ENCODE peak calls at places on chromosome 18, in six cellular contexts. A is heart left ventricle; R is CD8-positive, alpha-beta T cell; W is uterus; H is cardiac muscle cell; T is left lung. G is an unnamed sample.
A peak's percentile ranks its signal among the peaks of the same experiment; 100 is the strongest.

GRCh38 chr18:44589709-44590108 is 91.0 kb upstream of the SETBP1 start:
- DNase-seq in T (no peak), A (no peak), W (no peak), H (no peak), R (no peak), G (no peak)

GRCh38 chr18:48942554-48943261 is 8.1 kb downstream of the SMAD7 start:
- DNase-seq in A (no peak), W (no peak), R (no peak), T (no peak), H (peak; percentile 62), G (no peak)

GRCh38 chr18:76275913-76276312 is 219.1 kb downstream of the ZNF516 start:
- DNase-seq in T (no peak), A (no peak), H (no peak), W (no peak), R (no peak), G (no peak)

GRCh38 chr18:78309307-78309706 is 670.3 kb upstream of the SALL3 start:
- DNase-seq in H (no peak), A (no peak), T (no peak), R (no peak), W (no peak), G (no peak)

GRCh38 chr18:23265691-23266399 is 130.6 kb downstream of the CABLES1 start:
- DNase-seq in H (no peak), R (no peak), A (no peak), T (no peak), W (no peak), G (peak; percentile 23)

GRCh38 chr18:46953195-46953594 is 35.8 kb downstream of the KATNAL2 start:
- DNase-seq in W (no peak), T (no peak), H (no peak), R (no peak), A (no peak), G (no peak)

GRCh38 chr18:57970356-57971095 is 73.5 kb upstream of the NEDD4L start:
- DNase-seq in H (no peak), T (no peak), R (no peak), W (no peak), A (no peak), G (no peak)

GRCh38 chr18:31050635-31051034 is 8.1 kb upstream of the DSC3 start:
- DNase-seq in A (no peak), H (no peak), T (no peak), W (no peak), R (no peak), G (no peak)

GRCh38 chr18:61127714-61128485 is 205.3 kb upstream of the CDH20 start:
- DNase-seq in A (no peak), T (no peak), W (no peak), R (no peak), H (no peak), G (no peak)

GRCh38 chr18:51227660-51228059 is 30.2 kb upstream of the MEX3C start:
- DNase-seq in R (no peak), W (no peak), A (no peak), H (no peak), T (no peak), G (no peak)

GRCh38 chr18:48828713-48829442 is 121.9 kb downstream of the SMAD7 start:
- DNase-seq in T (peak; percentile 30), H (peak; percentile 60), R (no peak), A (no peak), W (peak; percentile 36), G (no peak)

GRCh38 chr18:3360211-3360610 is 89.8 kb upstream of the TGIF1 start:
- DNase-seq in R (no peak), W (no peak), H (no peak), A (no peak), T (no peak), G (no peak)

GRCh38 chr18:44689736-44690135 is 9.0 kb downstream of the SETBP1 start:
- DNase-seq in A (no peak), H (no peak), W (no peak), T (no peak), R (no peak), G (no peak)

GRCh38 chr18:4157339-4157738 is 297.8 kb downstream of the DLGAP1 start:
- DNase-seq in H (no peak), W (no peak), A (no peak), R (no peak), T (no peak), G (no peak)

GRCh38 chr18:49082714-49083688 is 132.2 kb upstream of the SMAD7 start:
- DNase-seq in T (no peak), W (no peak), R (no peak), A (no peak), H (no peak), G (no peak)

GRCh38 chr18:50602466-50602865 is 42.6 kb downstream of the MAPK4 start:
- DNase-seq in H (no peak), R (no peak), T (no peak), A (no peak), W (no peak), G (no peak)

GRCh38 chr18:58584219-58585127 is 44.4 kb downstream of the ALPK2 start:
- DNase-seq in H (peak; percentile 24), T (no peak), A (no peak), R (no peak), W (no peak), G (no peak)

GRCh38 chr18:36348331-36348730 is 50.8 kb downstream of the FHOD3 start:
- DNase-seq in H (no peak), W (no peak), A (no peak), R (no peak), T (no peak), G (no peak)

GRCh38 chr18:4318311-4318710 is 136.8 kb downstream of the DLGAP1 start:
- DNase-seq in R (no peak), H (no peak), A (no peak), W (no peak), T (no peak), G (no peak)

GRCh38 chr18:56019908-56020307 is 431.9 kb upstream of the TCF4 start:
- DNase-seq in H (no peak), W (no peak), A (no peak), T (no peak), R (no peak), G (no peak)

GRCh38 chr18:55779461-55779710 is 191.4 kb upstream of the TCF4 start:
- DNase-seq in A (no peak), R (no peak), W (no peak), T (no peak), H (no peak), G (peak; percentile 34)

GRCh38 chr18:52531836-52532235 is 191.8 kb downstream of the DCC start:
- DNase-seq in R (no peak), T (no peak), W (no peak), H (no peak), A (no peak), G (no peak)

GRCh38 chr18:48742304-48742703 is 203.5 kb downstream of the CTIF start:
- DNase-seq in H (no peak), R (no peak), A (no peak), T (no peak), W (no peak), G (no peak)

GRCh38 chr18:58868440-58868839 is 3.8 kb downstream of the ZNF532 start:
- DNase-seq in H (no peak), W (no peak), A (no peak), R (no peak), T (no peak), G (no peak)

GRCh38 chr18:72672364-72673151 is 128.4 kb upstream of the CBLN2 start:
- DNase-seq in T (no peak), A (no peak), R (no peak), H (peak; percentile 57), W (no peak), G (no peak)

GRCh38 chr18:68394705-68395104 is 320.2 kb downstream of the TMX3 start:
- DNase-seq in W (no peak), H (no peak), A (no peak), T (no peak), R (no peak), G (no peak)

GRCh38 chr18:55780591-55781071 is 192.6 kb upstream of the TCF4 start:
- DNase-seq in R (no peak), W (no peak), T (no peak), A (no peak), H (no peak), G (no peak)

GRCh38 chr18:33577688-33578370 is at the start of gene ASXL3:
- DNase-seq in A (peak; percentile 73), R (no peak), T (peak; percentile 34), H (peak; percentile 82), W (peak; percentile 26), G (peak; percentile 39)
- H3K27ac ChIP-seq in A (peak within 1 kb of the TSS; percentile 91), R (no peak within 1 kb of the TSS), T (peak within 1 kb of the TSS; percentile 90), H (peak within 1 kb of the TSS; percentile 92), W (peak within 1 kb of the TSS; percentile 89), G (peak within 1 kb of the TSS; percentile 95)

GRCh38 chr18:12394428-12394827 is 13.3 kb upstream of the PRELID3A start:
- DNase-seq in T (no peak), R (no peak), A (no peak), H (peak; percentile 19), W (no peak), G (no peak)
- TF ChIP-seq CTCF in T (peak; percentile 17), R (no peak), A (peak; percentile 20), H (peak; percentile 55), W (no peak), G (peak; percentile 38)

DNA sequence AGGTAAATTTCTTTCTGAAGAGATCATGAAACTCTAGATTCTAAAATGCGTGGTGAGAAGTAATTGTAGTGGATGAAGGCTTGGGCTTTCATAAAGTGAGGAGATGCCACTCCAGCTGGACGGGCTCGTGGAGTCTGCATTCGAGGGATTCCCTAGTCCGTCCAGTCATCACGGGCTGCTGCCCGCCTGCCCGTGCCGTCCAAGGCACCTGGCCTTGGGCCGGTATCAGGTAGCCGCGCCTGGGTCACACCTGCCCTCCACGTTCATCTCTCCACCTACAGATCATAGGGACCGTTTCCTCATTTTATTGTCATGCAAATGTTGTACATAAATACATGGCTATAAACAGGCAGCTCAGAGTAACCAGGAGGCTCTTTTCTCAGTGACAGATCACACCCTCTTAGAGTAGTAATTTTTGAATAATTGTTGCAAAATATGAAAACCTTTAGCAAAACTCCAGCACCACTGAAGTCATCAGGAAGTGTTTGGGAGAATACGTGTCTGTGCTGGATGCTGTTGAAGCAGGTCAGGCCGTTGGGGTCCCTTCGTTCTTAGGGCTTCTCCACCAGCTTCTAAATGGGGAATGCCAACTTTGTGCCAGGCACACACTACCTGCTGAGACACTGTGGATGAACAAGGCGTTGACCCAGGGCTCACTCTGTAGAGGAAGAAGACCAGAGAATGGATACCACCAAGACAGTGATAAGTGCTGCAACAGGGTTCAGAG is 112.6 kb downstream of the FAM210A start:
- DNase-seq in H (no peak), W (no peak), A (no peak), T (no peak), R (no peak), G (no peak)
- H3K4me3 ChIP-seq in H (no peak overlapping the region), W (no peak overlapping the region), A (no peak overlapping the region), T (no peak overlapping the region), R (no peak overlapping the region), G (no peak overlapping the region)

DNA sequence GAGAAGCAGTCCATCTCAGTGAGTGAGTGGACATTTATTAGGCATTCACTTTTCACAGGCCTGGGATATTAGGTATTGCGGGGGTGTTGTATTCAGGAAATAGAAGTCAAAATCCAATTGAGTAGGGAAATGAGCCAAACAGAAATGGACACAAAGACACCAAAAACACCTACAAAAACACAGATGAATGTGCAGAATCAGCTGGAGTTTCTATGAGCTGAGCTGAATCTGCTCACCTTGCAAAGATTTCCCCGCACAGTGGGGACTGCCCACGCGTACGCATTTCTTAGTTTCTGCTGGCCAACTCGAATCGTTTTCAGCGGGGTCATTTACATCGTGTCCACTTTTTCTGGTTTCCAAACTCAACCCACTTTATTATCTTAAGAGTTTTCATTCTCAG is 160.0 kb downstream of the BCL2 start:
- DNase-seq in W (no peak), H (no peak), A (no peak), R (no peak), T (no peak), G (no peak)
- H3K27ac ChIP-seq in W (peak overlapping the region; percentile 93), H (no peak overlapping the region), A (no peak overlapping the region), R (peak overlapping the region; percentile 81), T (no peak overlapping the region), G (no peak overlapping the region)

G was measured in left ventricle myocardium inferior.